ENCODE peak calls at places on chromosomes 1 and 21, in ten cellular contexts. F is IMR-90; X is CD8-positive, alpha-beta memory T cell; O is uterus; C is PC-3; N is CD4-positive, alpha-beta memory T cell; P is left lung; Z is lower lobe of right lung; G is neuronal stem cell; B is mammary epithelial cell. A is an unnamed sample. For H3K4me1 and H3K27me3, the result is how much of the 10 kb centered on the place peaks cover.

GRCh38 chr1:231481289-231481688 is 47.2 kb upstream of the TSNAX start:
- DNase-seq in F (no peak), Z (no peak), P (no peak), X (no peak), B (no peak), O (no peak), C (no peak), G (no peak), N (no peak), A (no peak)

GRCh38 chr1:152159144-152159543 is at the start of gene RPTN:
- DNase-seq in G (no peak), O (no peak), F (no peak), N (no peak), C (peak), Z (no peak), X (no peak), B (no peak), P (no peak), A (no peak)

GRCh38 chr21:34517491-34518245 is 5.7 kb upstream of the KCNE1 start:
- DNase-seq in O (no peak), N (no peak), P (peak), X (no peak), Z (no peak), G (no peak), B (no peak), C (peak), F (no peak), A (no peak)

GRCh38 chr1:205563927-205564441 is 59.5 kb downstream of the CDK18 start:
- DNase-seq in O (no peak), C (peak), F (no peak), N (no peak), P (no peak), Z (no peak), B (no peak), G (no peak), X (no peak), A (no peak)

GRCh38 chr1:156754219-156754618 is 2.7 kb upstream of the HDGF start:
- DNase-seq in P (no peak), O (no peak), G (no peak), Z (no peak), C (no peak), F (no peak), X (no peak), B (no peak), N (no peak), A (no peak)

GRCh38 chr1:228646717-228647522 is 88.4 kb upstream of the RHOU start:
- DNase-seq in O (peak), B (peak), G (peak), X (peak), Z (peak), P (peak), N (peak), F (peak), C (peak), A (peak)

GRCh38 chr1:230012742-230013141 is 54.3 kb upstream of the GALNT2 start:
- DNase-seq in O (no peak), X (no peak), Z (no peak), N (no peak), G (no peak), B (no peak), P (no peak), C (no peak), F (no peak), A (no peak)

GRCh38 chr1:218718977-218719376 is 373.8 kb downstream of the TGFB2 start:
- DNase-seq in O (no peak), F (peak), N (no peak), C (no peak), Z (no peak), B (no peak), G (no peak), X (no peak), P (no peak), A (no peak)

GRCh38 chr1:173355281-173356031 is 121.7 kb upstream of the PRDX6 start:
- DNase-seq in B (no peak), N (no peak), C (no peak), G (no peak), F (no peak), O (no peak), Z (no peak), P (no peak), X (no peak), A (no peak)

GRCh38 chr1:24284156-24284471 is 35.0 kb upstream of the GRHL3 start:
- DNase-seq in Z (no peak), X (no peak), G (no peak), B (peak), O (no peak), P (no peak), N (no peak), F (no peak), C (no peak), A (no peak)

GRCh38 chr1:211247921-211248320 is 11.2 kb upstream of the RCOR3 start:
- DNase-seq in G (no peak), F (no peak), O (no peak), C (no peak), N (no peak), P (no peak), X (no peak), B (no peak), Z (no peak), A (no peak)

GRCh38 chr1:229699613-229700242 is 73.7 kb downstream of the URB2 start:
- DNase-seq in O (no peak), X (no peak), C (no peak), B (no peak), N (no peak), Z (no peak), P (no peak), G (no peak), F (no peak), A (no peak)

GRCh38 chr1:207820568-207821463 is 69.0 kb downstream of the CD46 start:
- DNase-seq in O (no peak), P (no peak), C (no peak), G (no peak), Z (no peak), X (no peak), B (no peak), N (no peak), F (no peak), A (no peak)
- H3K4me1 ChIP-seq in O (under half), P (half or more), C (under half), G (under half), Z (half or more), X (half or more), B (under half), N (half or more), F (under half), A (under half)

GRCh38 chr1:210233495-210234253 is 1.1 kb downstream of the SERTAD4 start:
- DNase-seq in O (peak), G (peak), N (no peak), C (peak), F (peak), P (peak), Z (peak), B (peak), X (no peak), A (peak)

GRCh38 chr1:210231846-210232523 is 611 bp upstream of the SERTAD4 start:
- DNase-seq in O (peak), X (no peak), P (no peak), Z (no peak), B (peak), N (no peak), F (no peak), C (no peak), G (no peak), A (peak)

GRCh38 chr1:210233216-210233494 is 559 bp downstream of the SERTAD4 start:
- DNase-seq in Z (no peak), O (no peak), B (no peak), P (no peak), X (no peak), F (no peak), C (peak), G (no peak), N (no peak), A (peak)

GRCh38 chr1:210234254-210234747 is 1.7 kb downstream of the SERTAD4 start:
- DNase-seq in G (no peak), X (no peak), C (no peak), P (no peak), N (no peak), B (no peak), O (no peak), F (no peak), Z (no peak), A (no peak)

GRCh38 chr1:210232524-210233215 is at the start of gene SERTAD4:
- DNase-seq in F (no peak), N (no peak), P (peak), X (no peak), Z (peak), O (peak), B (peak), C (peak), G (peak), A (peak)
- H3K4me3 ChIP-seq in F (peak), N (peak), P (peak), X (no peak), Z (peak), O (peak), B (peak), C (peak), G (peak), A (peak)

GRCh38 chr1:5460974-5461373 is 531.3 kb downstream of the NPHP4 start:
- DNase-seq in Z (no peak), C (no peak), O (no peak), F (no peak), B (no peak), N (no peak), X (no peak), P (no peak), G (no peak), A (no peak)

GRCh38 chr1:5465281-5465680 is 526.9 kb downstream of the NPHP4 start:
- DNase-seq in B (no peak), G (no peak), F (no peak), C (no peak), N (no peak), O (no peak), X (no peak), Z (no peak), P (no peak), A (no peak)

GRCh38 chr1:5466487-5466886 is 525.7 kb downstream of the NPHP4 start:
- DNase-seq in P (no peak), O (no peak), G (no peak), Z (no peak), F (no peak), C (no peak), B (no peak), X (no peak), N (no peak), A (no peak)
- H3K27me3 ChIP-seq in P (under half), O (under half), G (under half), Z (under half), F (under half), C (under half), B (under half), X (under half), N (under half), A (under half)

DNA sequence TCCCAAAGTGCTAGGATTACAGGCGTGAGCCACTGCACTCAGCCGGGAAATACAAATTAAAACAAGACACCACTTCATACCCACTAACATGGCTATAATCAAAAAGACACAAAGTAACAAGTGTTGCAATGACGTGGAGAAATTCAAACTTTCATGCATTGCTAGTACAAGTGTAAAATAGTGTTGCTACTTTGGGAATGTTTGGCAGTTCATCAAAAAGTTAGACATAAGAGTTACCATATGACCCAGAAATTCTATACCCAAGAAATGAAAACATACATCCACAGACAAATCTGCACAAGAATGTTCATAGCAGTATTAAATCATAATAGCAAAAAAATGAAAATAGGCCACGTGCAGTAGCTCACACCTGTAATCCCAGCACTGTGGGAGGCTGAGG is 16.4 kb downstream of the FOXJ3 start:
- DNase-seq in F (no peak), G (no peak), Z (no peak), C (no peak), B (no peak), N (no peak), X (no peak), P (no peak), O (no peak), A (no peak)
- H3K4me1 ChIP-seq in F (under half), G (under half), Z (half or more), C (under half), B (under half), N (half or more), X (half or more), P (half or more), O (under half), A (under half)

GRCh38 chr1:32701421-32701911 is 1.1 kb downstream of the SYNC start:
- DNase-seq in X (no peak), F (no peak), Z (peak), N (no peak), P (no peak), C (no peak), O (no peak), B (no peak), G (no peak), A (peak)

GRCh38 chr1:32701951-32702598 is 495 bp downstream of the SYNC start:
- DNase-seq in C (peak), X (no peak), Z (peak), G (no peak), B (no peak), N (no peak), F (peak), O (peak), P (peak), A (peak)

GRCh38 chr1:32702599-32703478 is at the start of gene SYNC:
- DNase-seq in N (peak), G (no peak), O (peak), Z (peak), X (no peak), P (peak), C (peak), B (no peak), F (peak), A (peak)

GRCh38 chr1:32705516-32705915 is 2.9 kb upstream of the SYNC start:
- DNase-seq in C (no peak), Z (no peak), B (no peak), O (no peak), F (no peak), G (no peak), P (no peak), X (no peak), N (no peak), A (no peak)

GRCh38 chr1:32703479-32704291 is 1.1 kb upstream of the SYNC start:
- DNase-seq in N (no peak), X (no peak), O (peak), G (no peak), C (peak), Z (no peak), P (peak), F (peak), B (peak), A (peak)
- H3K4me3 ChIP-seq in N (no peak), X (no peak), O (peak), G (no peak), C (peak), Z (peak), P (no peak), F (peak), B (peak), A (no peak)

GRCh38 chr1:111825217-111825616 is 69.5 kb downstream of the DDX20 start:
- DNase-seq in N (no peak), O (no peak), B (no peak), X (no peak), G (no peak), F (no peak), C (no peak), Z (no peak), P (no peak), A (no peak)
- H3K27me3 ChIP-seq in N (under half), O (under half), B (under half), X (under half), G (under half), F (under half), C (half or more), Z (under half), P (under half), A (under half)

DNA sequence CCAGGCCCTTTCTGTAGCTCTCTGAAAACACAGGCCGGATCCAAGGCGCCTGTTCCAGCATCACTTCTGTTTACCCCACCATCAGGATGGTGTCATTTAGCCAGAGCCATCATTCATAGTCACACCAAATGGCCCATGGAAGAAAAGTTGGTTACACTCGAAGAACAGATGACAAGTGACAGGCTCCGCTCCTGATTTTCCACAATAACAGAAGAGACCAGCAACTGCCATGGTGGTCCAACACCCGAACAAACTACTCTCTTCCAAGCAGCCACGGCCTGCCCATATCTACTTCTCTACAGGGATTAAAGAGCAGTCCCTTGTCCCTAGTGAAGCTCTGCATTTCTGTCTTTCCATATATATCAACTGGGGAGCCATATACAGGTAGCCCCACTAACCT is 59.9 kb upstream of the PROX1 start:
- DNase-seq in G (no peak), O (no peak), N (no peak), Z (no peak), B (no peak), C (no peak), F (no peak), X (no peak), P (no peak), A (no peak)
- H3K4me1 ChIP-seq in G (under half), O (under half), N (under half), Z (under half), B (under half), C (under half), F (under half), X (under half), P (under half), A (under half)